ENCODE peak calls at places on chromosomes 11 and 22, in nine cellular contexts. P, M, G, L, E, Q, R, D and Y are unnamed samples.

GRCh38 chr22:16959345-16959930 is 48.6 kb downstream of the GAB4 start:
- DNase-seq in P (no peak), M (no peak), G (peak), L (no peak), E (no peak), Q (no peak), R (peak), D (no peak), Y (no peak)

GRCh38 chr11:116502641-116503061 is 270.1 kb downstream of the BUD13 start:
- DNase-seq in P (no peak), M (no peak), G (no peak), L (no peak), E (no peak), Q (no peak), R (no peak), D (no peak), Y (peak)

GRCh38 chr11:119236490-119236889 is 30.4 kb downstream of the CBL start:
- DNase-seq in P (no peak), M (no peak), G (no peak), L (no peak), E (no peak), Q (no peak), R (no peak), D (no peak), Y (no peak)

GRCh38 chr11:8265681-8266241 is 2.1 kb upstream of the LMO1 start:
- DNase-seq in P (no peak), M (no peak), G (no peak), L (no peak), E (no peak), Q (no peak), R (no peak), D (no peak), Y (no peak)

GRCh38 chr11:86210898-86211297 is 33.7 kb upstream of the EED start:
- DNase-seq in P (no peak), M (no peak), G (no peak), L (no peak), E (no peak), Q (no peak), R (no peak), D (no peak), Y (no peak)

GRCh38 chr22:32218470-32218869 is 13.6 kb upstream of the RFPL2 start:
- DNase-seq in P (peak), M (no peak), G (no peak), L (no peak), E (no peak), Q (no peak), R (peak), D (no peak), Y (no peak)

GRCh38 chr22:43088616-43088978 is 594 bp downstream of the TTLL1 start:
- DNase-seq in P (no peak), M (no peak), G (no peak), L (no peak), E (no peak), Q (no peak), R (no peak), D (no peak), Y (no peak)

GRCh38 chr11:97000481-97000880 is 610.7 kb downstream of the JRKL start:
- DNase-seq in P (no peak), M (no peak), G (no peak), L (no peak), E (no peak), Q (no peak), R (no peak), D (no peak), Y (no peak)

GRCh38 chr11:62025429-62026105 is 58.1 kb upstream of the FTH1 start:
- DNase-seq in P (peak), M (peak), G (peak), L (peak), E (peak), Q (peak), R (peak), D (peak), Y (peak)

GRCh38 chr11:85029964-85030363 is 597.2 kb downstream of the DLG2 start:
- DNase-seq in P (no peak), M (no peak), G (no peak), L (peak), E (no peak), Q (no peak), R (peak), D (no peak), Y (no peak)

GRCh38 chr11:69448471-69449284 is 32.8 kb upstream of the LINC01488 start:
- DNase-seq in P (no peak), M (no peak), G (peak), L (no peak), E (no peak), Q (no peak), R (peak), D (no peak), Y (peak)

GRCh38 chr22:35413624-35414023 is 13.7 kb downstream of the MCM5 start:
- DNase-seq in P (no peak), M (no peak), G (no peak), L (no peak), E (no peak), Q (no peak), R (no peak), D (no peak), Y (no peak)

GRCh38 chr11:6443269-6444003 is 2.6 kb upstream of the HPX start:
- DNase-seq in P (peak), M (peak), G (peak), L (peak), E (peak), Q (peak), R (peak), D (no peak), Y (peak)

GRCh38 chr11:57752954-57753353 is 1.3 kb upstream of the BTBD18 start:
- DNase-seq in P (no peak), M (no peak), G (no peak), L (no peak), E (no peak), Q (no peak), R (no peak), D (no peak), Y (no peak)

GRCh38 chr11:57746920-57747319 is 4.7 kb downstream of the BTBD18 start:
- DNase-seq in P (no peak), M (no peak), G (no peak), L (no peak), E (no peak), Q (no peak), R (no peak), D (no peak), Y (no peak)

GRCh38 chr11:57751676-57752253 is at the start of gene BTBD18:
- DNase-seq in P (peak), M (no peak), G (peak), L (peak), E (peak), Q (peak), R (peak), D (no peak), Y (no peak)
- TF ChIP-seq CTCF in P (peak), M (peak), G (peak), L (peak), E (peak), Q (peak), R (peak), D (peak), Y (peak)

GRCh38 chr22:50278461-50278860 is 8.3 kb upstream of the MAPK11 start:
- DNase-seq in P (no peak), M (no peak), G (no peak), L (no peak), E (no peak), Q (no peak), R (no peak), D (no peak), Y (no peak)

GRCh38 chr22:50280708-50281383 is 10.7 kb upstream of the MAPK11 start:
- DNase-seq in P (no peak), M (no peak), G (no peak), L (no peak), E (no peak), Q (no peak), R (no peak), D (no peak), Y (no peak)

GRCh38 chr22:50277761-50278160 is 7.6 kb upstream of the MAPK11 start:
- DNase-seq in P (no peak), M (no peak), G (no peak), L (no peak), E (no peak), Q (no peak), R (no peak), D (no peak), Y (no peak)

GRCh38 chr22:50280022-50280707 is 10.0 kb upstream of the MAPK11 start:
- DNase-seq in P (no peak), M (no peak), G (no peak), L (no peak), E (no peak), Q (no peak), R (no peak), D (no peak), Y (no peak)

DNA sequence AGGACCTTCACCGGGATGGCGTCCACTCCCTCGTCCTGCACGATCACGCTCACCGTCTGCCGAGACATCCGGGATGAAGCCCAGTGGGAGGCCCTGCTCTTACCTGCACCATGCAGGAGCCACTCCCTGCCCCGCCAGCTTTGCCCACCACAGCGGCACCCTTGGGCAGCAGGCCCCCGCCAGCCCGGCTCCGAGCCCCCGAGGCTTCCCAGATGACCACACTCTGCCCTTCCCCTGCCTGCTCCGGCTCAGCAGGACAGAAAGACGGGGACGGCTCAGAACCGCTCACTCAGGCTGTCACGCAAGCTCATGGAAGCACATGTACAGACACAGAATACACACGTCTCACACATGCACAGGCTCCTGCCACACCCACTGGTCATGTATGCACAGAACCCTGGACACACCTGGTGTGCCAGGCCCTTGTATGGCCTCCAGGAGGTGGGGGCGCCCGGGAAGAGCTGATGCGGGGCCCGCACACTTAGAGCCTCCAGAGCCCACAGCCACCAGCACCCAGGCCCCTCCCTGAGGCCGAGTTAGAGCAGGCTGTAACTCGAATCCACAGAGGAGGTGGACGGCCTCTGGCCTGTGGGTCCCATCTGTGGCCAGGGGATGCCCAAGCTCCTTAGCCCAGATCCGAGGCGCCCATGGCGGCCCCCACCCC is 8.9 kb upstream of the MAPK11 start:
- DNase-seq in P (no peak), M (no peak), G (no peak), L (no peak), E (no peak), Q (no peak), R (no peak), D (no peak), Y (no peak)
- TF ChIP-seq POLR2A in P (no peak), M (no peak), G (no peak), L (no peak), E (no peak), Q (no peak), R (no peak), D (no peak), Y (no peak)

DNA sequence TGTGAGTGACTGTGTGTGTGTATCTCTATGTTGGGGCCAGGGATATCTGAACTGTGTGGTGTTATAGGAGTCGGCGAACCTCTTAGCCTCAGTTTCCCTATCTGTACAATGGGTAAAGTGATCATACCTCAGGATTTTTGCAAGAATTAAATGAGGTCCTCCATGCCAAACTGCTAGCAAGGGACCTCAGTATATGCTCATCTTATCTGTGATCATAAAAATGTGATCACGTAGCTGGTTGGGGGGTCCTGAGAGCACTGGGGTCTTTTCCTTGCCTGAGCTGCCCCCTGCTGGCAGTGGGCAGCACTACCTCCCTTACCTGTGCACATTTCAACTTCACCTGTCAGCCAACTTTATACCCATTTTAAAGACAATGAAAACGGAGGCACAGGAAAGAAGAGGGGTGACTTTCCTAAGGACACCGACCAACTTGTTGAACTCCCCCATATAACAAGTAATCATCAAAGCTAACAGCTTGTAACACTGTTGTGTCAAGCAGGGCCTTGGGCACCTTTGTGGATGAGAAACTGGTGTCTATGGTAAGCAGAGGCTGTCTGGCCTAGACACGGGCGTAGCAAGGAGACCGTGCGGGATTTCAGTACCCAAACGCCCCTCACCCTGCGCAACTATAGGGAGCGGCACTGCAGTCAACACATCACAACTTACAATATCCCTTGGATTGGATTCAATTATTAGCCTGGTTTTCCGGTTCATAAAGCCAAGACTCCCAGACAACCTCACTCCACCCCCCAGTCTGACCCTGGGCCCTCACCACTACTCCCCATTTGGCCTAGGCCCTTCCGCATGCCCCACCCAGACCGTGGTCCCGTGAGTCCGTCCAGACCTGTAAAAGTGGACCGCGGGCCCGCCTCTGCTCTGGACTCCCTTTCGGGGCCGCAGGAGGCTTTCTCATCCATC is 1.2 kb upstream of the DPP3 start:
- DNase-seq in P (peak), M (peak), G (peak), L (peak), E (peak), Q (peak), R (peak), D (peak), Y (peak)
- TF ChIP-seq CTCF in P (peak), M (peak), G (peak), L (peak), E (peak), Q (peak), R (peak), D (no peak), Y (peak)

GRCh38 chr11:46242961-46243795 is 34.3 kb upstream of the CREB3L1 start:
- DNase-seq in P (peak), M (peak), G (peak), L (peak), E (peak), Q (peak), R (peak), D (peak), Y (peak)
- TF ChIP-seq POLR2A in P (peak), M (peak), G (peak), L (peak), E (peak), Q (peak), R (peak), D (peak), Y (peak)

DNA sequence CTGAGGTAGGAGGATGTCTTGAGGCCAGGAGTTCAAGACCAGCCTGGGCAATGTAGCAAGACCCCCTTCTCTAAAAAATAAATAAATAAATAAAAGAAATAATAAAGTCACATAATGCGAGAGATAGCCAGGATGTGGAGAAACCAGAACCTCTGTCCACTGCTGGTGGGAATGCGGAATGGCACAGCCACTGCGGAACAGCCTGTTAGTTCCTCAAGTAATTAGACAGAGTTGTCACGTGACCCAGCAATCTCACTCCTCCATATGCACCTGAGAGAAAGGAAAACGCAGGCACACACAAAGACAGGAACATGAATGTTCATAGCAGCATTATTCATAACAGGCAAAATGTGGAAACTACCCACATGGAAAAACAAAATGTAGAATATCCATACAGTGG is 27.5 kb downstream of the LIF start:
- DNase-seq in P (no peak), M (no peak), G (peak), L (no peak), E (no peak), Q (no peak), R (no peak), D (no peak), Y (no peak)
- TF ChIP-seq CTCF in P (no peak), M (no peak), G (peak), L (no peak), E (no peak), Q (no peak), R (no peak), D (no peak), Y (no peak)

GRCh38 chr11:128508785-128509518 is 78.4 kb downstream of the ETS1 start:
- DNase-seq in P (no peak), M (no peak), G (no peak), L (peak), E (no peak), Q (no peak), R (no peak), D (no peak), Y (no peak)

GRCh38 chr11:128505449-128506058 is 81.8 kb downstream of the ETS1 start:
- DNase-seq in P (no peak), M (no peak), G (no peak), L (no peak), E (no peak), Q (no peak), R (no peak), D (no peak), Y (no peak)

GRCh38 chr11:128506384-128506783 is 81.0 kb downstream of the ETS1 start:
- DNase-seq in P (no peak), M (no peak), G (no peak), L (no peak), E (no peak), Q (no peak), R (no peak), D (no peak), Y (no peak)

GRCh38 chr11:128507936-128508335 is 79.4 kb downstream of the ETS1 start:
- DNase-seq in P (no peak), M (no peak), G (no peak), L (no peak), E (no peak), Q (no peak), R (no peak), D (no peak), Y (no peak)

GRCh38 chr11:128506999-128507591 is 80.3 kb downstream of the ETS1 start:
- DNase-seq in P (peak), M (peak), G (no peak), L (peak), E (peak), Q (peak), R (no peak), D (no peak), Y (peak)
- TF ChIP-seq POLR2A in P (no peak), M (peak), G (no peak), L (peak), E (peak), Q (peak), R (no peak), D (no peak), Y (peak)

DNA sequence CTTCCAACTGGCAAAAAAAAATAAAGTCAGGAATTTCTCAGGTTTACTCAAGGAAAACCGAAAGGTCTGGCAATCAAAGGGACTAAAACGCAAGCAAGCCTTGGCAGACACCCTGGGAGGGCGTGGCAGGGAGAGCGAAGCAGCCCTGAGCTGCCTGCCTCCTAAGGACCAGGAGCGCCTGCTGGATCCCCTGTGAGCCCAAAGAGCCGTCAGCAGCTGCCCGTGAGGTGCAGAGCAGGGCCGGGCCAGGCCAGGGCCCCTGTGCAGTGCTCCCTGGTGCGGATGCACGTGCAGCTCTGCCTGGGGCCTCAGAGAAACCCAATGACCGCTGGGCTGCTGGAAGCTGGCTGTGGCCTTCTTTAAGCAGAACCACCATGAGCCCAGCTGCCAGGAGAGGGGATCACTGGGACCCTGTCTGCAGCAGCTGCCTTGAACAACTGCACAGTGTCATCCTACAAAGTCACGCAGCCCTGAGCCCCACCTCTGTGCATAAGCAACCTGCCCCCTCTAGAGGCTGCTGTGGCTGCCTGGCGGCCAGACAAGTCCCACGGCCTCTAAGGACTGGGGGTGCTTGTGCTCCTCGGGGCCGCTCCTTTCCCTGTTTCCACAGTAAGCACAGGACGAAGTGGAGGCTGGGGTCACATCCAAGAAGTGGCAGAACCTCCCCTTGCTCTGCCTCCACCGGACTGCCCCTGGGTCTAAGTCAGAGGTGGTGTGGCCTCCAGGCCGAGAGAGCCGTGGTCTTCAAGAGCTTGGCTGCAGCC is 29.2 kb upstream of the COMT start:
- DNase-seq in P (no peak), M (no peak), G (peak), L (no peak), E (no peak), Q (no peak), R (peak), D (no peak), Y (no peak)
- TF ChIP-seq CTCF in P (no peak), M (no peak), G (peak), L (no peak), E (no peak), Q (no peak), R (peak), D (no peak), Y (no peak)

GRCh38 chr22:24555160-24555495 is 190 bp upstream of the GUCD1 start:
- DNase-seq in P (peak), M (peak), G (peak), L (peak), E (peak), Q (peak), R (peak), D (peak), Y (peak)

GRCh38 chr22:24554316-24555159 is at the start of gene GUCD1:
- DNase-seq in P (peak), M (no peak), G (no peak), L (no peak), E (peak), Q (peak), R (peak), D (no peak), Y (peak)

GRCh38 chr22:24555496-24556253 is at the start of gene SNRPD3:
- DNase-seq in P (peak), M (peak), G (peak), L (peak), E (peak), Q (peak), R (peak), D (peak), Y (peak)

GRCh38 chr22:24550902-24551229 is 4.1 kb downstream of the GUCD1 start:
- DNase-seq in P (no peak), M (no peak), G (no peak), L (no peak), E (no peak), Q (no peak), R (no peak), D (no peak), Y (no peak)

DNA sequence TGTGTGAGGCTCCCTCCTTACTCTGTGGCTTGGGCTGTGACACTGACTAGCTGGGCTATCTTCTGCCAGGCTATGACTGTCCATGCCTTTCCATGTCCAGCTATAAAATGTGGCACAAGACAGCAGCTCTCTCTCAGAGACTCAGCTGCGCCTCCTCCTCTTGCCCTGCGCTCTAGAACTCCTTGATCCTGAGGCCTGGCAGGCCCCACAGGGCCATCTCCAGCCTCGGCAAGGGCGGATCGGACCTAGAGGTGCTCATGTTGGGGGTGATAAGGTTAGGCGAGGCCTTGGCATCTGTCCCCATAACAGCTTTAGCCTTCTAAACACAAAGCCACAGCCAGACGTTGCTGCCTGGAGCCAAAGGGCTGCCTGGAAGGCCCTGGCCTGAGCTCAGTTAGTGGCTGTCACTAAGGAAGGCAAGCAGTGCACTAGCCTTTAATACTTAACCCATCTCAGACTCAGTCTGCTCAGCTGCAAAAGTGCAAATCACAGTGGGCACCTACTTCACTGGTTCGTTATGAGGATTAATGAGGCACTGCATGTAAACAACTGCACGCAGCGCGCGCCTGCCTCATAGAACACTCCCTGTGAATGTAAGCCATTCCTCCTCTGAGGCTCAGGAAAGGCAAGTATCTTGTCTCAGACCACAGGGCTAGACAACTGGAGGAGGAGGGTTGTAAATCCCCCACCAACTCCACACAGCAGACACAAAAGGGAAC is 1.2 kb downstream of the GUCD1 start:
- DNase-seq in P (peak), M (no peak), G (no peak), L (no peak), E (peak), Q (no peak), R (peak), D (no peak), Y (peak)
- TF ChIP-seq POLR2A in P (no peak), M (no peak), G (no peak), L (no peak), E (no peak), Q (no peak), R (no peak), D (no peak), Y (no peak)